ENCODE peak calls at places on chromosomes 4 and X, in six cellular contexts. X is neural progenitor cell, G is breast epithelium, N is Peyer's patch, P is AG04450, A is IMR-90. D is an unnamed sample. For H3K27me3, the result is how much of the 10 kb centered on the place peaks cover.

GRCh38 chrX:109553862-109554261 is 17.2 kb downstream of the NXT2 start:
- DNase-seq in X (no peak), G (no peak), N (no peak), P (no peak), A (no peak), D (no peak)

GRCh38 chr4:100738388-100739165 is 220.8 kb upstream of the EMCN start:
- DNase-seq in X (no peak), G (no peak), N (no peak), P (peak), A (peak), D (no peak)

GRCh38 chr4:141425124-141425523 is 204.4 kb downstream of the ZNF330 start:
- DNase-seq in X (no peak), G (no peak), N (no peak), P (peak), A (peak), D (no peak)

GRCh38 chrX:63128509-63128908 is 222.6 kb downstream of the SPIN4 start:
- DNase-seq in X (no peak), G (no peak), N (no peak), P (no peak), A (peak), D (no peak)

GRCh38 chr4:16140520-16141249 is 56.9 kb upstream of the PROM1 start:
- DNase-seq in X (no peak), G (peak), N (no peak), P (peak), A (peak), D (no peak)

GRCh38 chrX:134365923-134366322 is 94.0 kb upstream of the HPRT1 start:
- DNase-seq in X (no peak), G (no peak), N (no peak), P (no peak), A (no peak), D (no peak)

GRCh38 chr4:165814256-165815010 is 58.6 kb upstream of the TLL1 start:
- DNase-seq in X (no peak), G (no peak), N (no peak), P (no peak), A (no peak), D (no peak)

GRCh38 chr4:140246216-140246615 is 92.2 kb upstream of the MAML3 start:
- DNase-seq in X (no peak), G (no peak), N (no peak), P (no peak), A (no peak), D (no peak)

DNA sequence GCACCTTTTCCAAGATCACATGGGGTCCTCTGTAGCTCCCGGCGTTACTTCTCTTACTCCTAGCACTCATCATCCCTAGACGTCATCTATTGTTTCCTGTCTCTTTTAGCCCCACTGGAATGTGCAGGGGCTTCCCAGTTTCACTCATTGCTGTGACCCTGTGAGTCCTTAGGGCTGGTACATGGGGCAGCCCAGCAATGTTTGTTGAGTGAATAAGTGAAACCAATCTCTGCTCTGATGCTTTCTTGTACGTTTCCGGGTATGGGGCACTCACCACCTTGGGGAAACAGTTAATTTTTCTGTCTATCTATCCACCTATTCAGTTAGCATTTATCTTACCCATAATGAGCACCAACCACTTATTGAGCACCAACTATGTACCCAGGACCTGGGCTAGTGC is 16.1 kb downstream of the MSX1 start:
- DNase-seq in X (peak), G (no peak), N (no peak), P (no peak), A (no peak), D (no peak)
- H3K27me3 ChIP-seq in X (half or more), G (under half), N (under half), P (under half), A (half or more), D (half or more)

GRCh38 chr4:52711271-52711670 is 40.0 kb downstream of the ERVMER34-1 start:
- DNase-seq in X (no peak), G (no peak), N (no peak), P (no peak), A (no peak), D (no peak)

GRCh38 chr4:52712991-52713275 is 38.3 kb downstream of the ERVMER34-1 start:
- DNase-seq in X (no peak), G (no peak), N (no peak), P (no peak), A (no peak), D (no peak)

GRCh38 chr4:52712172-52712990 is 38.8 kb downstream of the ERVMER34-1 start:
- DNase-seq in X (peak), G (peak), N (peak), P (peak), A (peak), D (peak)

GRCh38 chr4:52713456-52713937 is 37.7 kb downstream of the ERVMER34-1 start:
- DNase-seq in X (peak), G (no peak), N (no peak), P (no peak), A (peak), D (no peak)

GRCh38 chr4:52711834-52712171 is 39.4 kb downstream of the ERVMER34-1 start:
- DNase-seq in X (no peak), G (no peak), N (no peak), P (no peak), A (no peak), D (no peak)
- H3K27ac ChIP-seq in X (no peak), G (peak), N (peak), P (no peak), A (no peak), D (no peak)

DNA sequence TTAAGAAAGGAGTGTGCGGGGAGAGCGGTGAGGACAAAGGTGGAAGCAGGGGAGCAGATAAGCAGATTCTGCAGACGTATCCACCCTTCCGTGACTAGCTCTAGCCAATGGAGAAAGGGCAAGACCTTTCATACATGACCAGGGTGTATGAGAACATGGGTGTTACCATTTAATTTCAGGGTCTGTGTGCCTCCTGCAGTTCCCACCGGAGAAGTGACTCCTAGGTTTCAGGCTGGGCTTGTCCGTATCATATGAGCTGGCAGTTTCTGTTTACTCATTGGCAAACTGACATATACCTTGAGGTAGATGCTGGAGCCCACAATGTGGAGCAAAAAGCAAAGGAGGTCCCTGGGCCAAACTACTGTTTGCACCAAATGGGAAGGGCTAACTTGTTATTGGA is 6.8 kb downstream of the RBM47 start:
- DNase-seq in X (no peak), G (no peak), N (no peak), P (no peak), A (peak), D (no peak)
- H3K27me3 ChIP-seq in X (under half), G (under half), N (under half), P (under half), A (under half), D (under half)

GRCh38 chrX:39971760-39972159 is 126.0 kb downstream of the BCOR start:
- DNase-seq in X (no peak), G (no peak), N (no peak), P (no peak), A (no peak), D (no peak)

GRCh38 chrX:39966186-39966585 is 131.6 kb downstream of the BCOR start:
- DNase-seq in X (no peak), G (no peak), N (no peak), P (no peak), A (peak), D (no peak)

GRCh38 chrX:39967348-39967747 is 130.4 kb downstream of the BCOR start:
- DNase-seq in X (no peak), G (no peak), N (no peak), P (no peak), A (peak), D (no peak)

GRCh38 chrX:39969826-39970569 is 127.8 kb downstream of the BCOR start:
- DNase-seq in X (no peak), G (no peak), N (no peak), P (no peak), A (no peak), D (no peak)

GRCh38 chrX:39969099-39969825 is 128.5 kb downstream of the BCOR start:
- DNase-seq in X (peak), G (no peak), N (no peak), P (no peak), A (no peak), D (peak)
- H3K27ac ChIP-seq in X (no peak), G (peak), N (no peak), P (no peak), A (no peak), D (no peak)

GRCh38 chr4:6493668-6494304 is 21.4 kb upstream of the PPP2R2C start:
- DNase-seq in X (peak), G (no peak), N (no peak), P (no peak), A (peak), D (no peak)
- H3K27me3 ChIP-seq in X (under half), G (under half), N (under half), P (under half), A (under half), D (under half)

GRCh38 chr4:94870151-94870550 is 112.4 kb downstream of the BMPR1B start:
- DNase-seq in X (no peak), G (no peak), N (no peak), P (no peak), A (no peak), D (no peak)
- H3K27ac ChIP-seq in X (no peak), G (no peak), N (no peak), P (no peak), A (no peak), D (no peak)

GRCh38 chrX:96002401-96002800 is 682.2 kb upstream of the DIAPH2 start:
- DNase-seq in X (no peak), G (no peak), N (no peak), P (peak), A (peak), D (no peak)
- H3K27me3 ChIP-seq in X (under half), G (under half), N (under half), P (under half), A (under half), D (under half)